ENCODE peak calls at places on chromosomes 6 and 20, in nine cellular contexts. D is neural progenitor cell, Q is HCT116, C is GM23248, B is hepatocyte, F is MM.1S, N is OCI-LY7, T is PC-3, X is SK-N-SH. L is an unnamed sample.

GRCh38 chr6:46407246-46407645 is 84.0 kb downstream of the RCAN2 start:
- DNase-seq in D (no peak), Q (no peak), C (no peak), B (no peak), F (no peak), N (no peak), T (no peak), X (no peak), L (no peak)

GRCh38 chr6:134389658-134390057 is 71.7 kb upstream of the SGK1 start:
- DNase-seq in D (no peak), Q (no peak), C (no peak), B (no peak), F (no peak), N (no peak), T (no peak), X (no peak), L (no peak)

GRCh38 chr6:56713285-56713684 is 70.6 kb upstream of the DST start:
- DNase-seq in D (no peak), Q (peak; percentile 77), C (peak; percentile 93), B (peak; percentile 63), F (no peak), N (no peak), T (peak; percentile 92), X (no peak), L (no peak)

GRCh38 chr20:4160761-4161305 is 145.5 kb upstream of the RNF24 start:
- DNase-seq in D (peak; percentile 67), Q (no peak), C (no peak), B (peak; percentile 82), F (peak; percentile 77), N (peak; percentile 50), T (peak; percentile 38), X (no peak), L (peak; percentile 39)

GRCh38 chr20:47816487-47817451 is 31.5 kb upstream of the SULF2 start:
- DNase-seq in D (no peak), Q (no peak), C (no peak), B (no peak), F (peak; percentile 90), N (peak; percentile 60), T (no peak), X (no peak), L (no peak)

GRCh38 chr6:47308674-47309325 is 905 bp downstream of the TNFRSF21 start:
- DNase-seq in D (peak; percentile 70), Q (no peak), C (peak; percentile 53), B (peak; percentile 44), F (no peak), N (peak; percentile 67), T (peak; percentile 23), X (peak; percentile 71), L (peak; percentile 43)

GRCh38 chr20:23228912-23229311 is 121.7 kb upstream of the NXT1 start:
- DNase-seq in D (no peak), Q (no peak), C (peak; percentile 92), B (no peak), F (no peak), N (no peak), T (no peak), X (no peak), L (no peak)

GRCh38 chr6:155310596-155310995 is 3.7 kb downstream of the TFB1M start:
- DNase-seq in D (no peak), Q (no peak), C (peak; percentile 58), B (no peak), F (no peak), N (no peak), T (peak; percentile 35), X (no peak), L (no peak)

GRCh38 chr6:169950558-169950957 is 199.1 kb downstream of the ERMARD start:
- DNase-seq in D (peak; percentile 44), Q (peak; percentile 32), C (peak; percentile 27), B (no peak), F (peak; percentile 10), N (peak; percentile 57), T (peak; percentile 38), X (no peak), L (no peak)

GRCh38 chr6:107716688-107717089 is 107.4 kb downstream of the SCML4 start:
- DNase-seq in D (no peak), Q (peak; percentile 68), C (peak; percentile 32), B (no peak), F (peak; percentile 94), N (peak; percentile 92), T (peak; percentile 27), X (peak; percentile 20), L (peak; percentile 79)

GRCh38 chr20:43559588-43559987 is 761 bp downstream of the SGK2 start:
- DNase-seq in D (no peak), Q (no peak), C (no peak), B (no peak), F (no peak), N (no peak), T (no peak), X (no peak), L (no peak)

GRCh38 chr6:40882321-40882720 is 156.7 kb downstream of the UNC5CL start:
- DNase-seq in D (no peak), Q (no peak), C (no peak), B (peak; percentile 23), F (no peak), N (no peak), T (no peak), X (peak; percentile 45), L (no peak)

GRCh38 chr20:38084425-38084951 is 50.9 kb downstream of the RPRD1B start:
- DNase-seq in D (no peak), Q (no peak), C (no peak), B (peak; percentile 52), F (no peak), N (no peak), T (no peak), X (no peak), L (no peak)

GRCh38 chr6:27295301-27296079 is 16.6 kb downstream of the POM121L2 start:
- DNase-seq in D (peak; percentile 74), Q (peak; percentile 90), C (peak; percentile 66), B (peak; percentile 74), F (no peak), N (no peak), T (peak; percentile 88), X (no peak), L (peak; percentile 85)

GRCh38 chr20:46559001-46559400 is 8.5 kb upstream of the OCSTAMP start:
- DNase-seq in D (no peak), Q (no peak), C (no peak), B (no peak), F (no peak), N (no peak), T (no peak), X (no peak), L (no peak)
- TF ChIP-seq EZH2phosphoT487 in D (no peak), Q (no peak), C (no peak), B (no peak), F (no peak), N (no peak), T (no peak), X (no peak), L (no peak)

GRCh38 chr20:33211817-33212424 is 5.2 kb upstream of the BPIFA3 start:
- DNase-seq in D (peak; percentile 86), Q (peak; percentile 61), C (peak; percentile 53), B (peak; percentile 88), F (peak; percentile 18), N (peak; percentile 51), T (peak; percentile 69), X (peak; percentile 56), L (peak; percentile 93)
- TF ChIP-seq EZH2phosphoT487 in D (no peak), Q (no peak), C (no peak), B (no peak), F (no peak), N (no peak), T (no peak), X (no peak), L (no peak)

GRCh38 chr6:113699239-113699638 is 157.9 kb upstream of the MARCKS start:
- DNase-seq in D (no peak), Q (no peak), C (no peak), B (no peak), F (no peak), N (no peak), T (no peak), X (no peak), L (no peak)

GRCh38 chr6:113696960-113697359 is 160.2 kb upstream of the MARCKS start:
- DNase-seq in D (no peak), Q (no peak), C (peak; percentile 44), B (no peak), F (no peak), N (no peak), T (no peak), X (no peak), L (no peak)

GRCh38 chr6:113694278-113695077 is 162.7 kb upstream of the MARCKS start:
- DNase-seq in D (no peak), Q (no peak), C (peak; percentile 62), B (no peak), F (no peak), N (no peak), T (peak; percentile 80), X (no peak), L (no peak)

GRCh38 chr6:113695506-113695905 is 161.6 kb upstream of the MARCKS start:
- DNase-seq in D (no peak), Q (no peak), C (peak; percentile 57), B (no peak), F (no peak), N (no peak), T (no peak), X (no peak), L (no peak)

GRCh38 chr6:113697642-113698410 is 159.3 kb upstream of the MARCKS start:
- DNase-seq in D (no peak), Q (no peak), C (peak; percentile 92), B (no peak), F (no peak), N (no peak), T (peak; percentile 76), X (no peak), L (no peak)
- TF ChIP-seq EZH2phosphoT487 in D (no peak), Q (no peak), C (peak; percentile 98), B (no peak), F (no peak), N (no peak), T (no peak), X (no peak), L (no peak)

GRCh38 chr6:90701146-90701781 is 114.4 kb upstream of the MAP3K7 start:
- DNase-seq in D (peak; percentile 56), Q (no peak), C (no peak), B (no peak), F (peak; percentile 36), N (peak; percentile 70), T (no peak), X (peak; percentile 4), L (peak; percentile 91)

GRCh38 chr6:90708410-90708809 is 121.5 kb upstream of the MAP3K7 start:
- DNase-seq in D (no peak), Q (no peak), C (no peak), B (no peak), F (no peak), N (no peak), T (no peak), X (no peak), L (no peak)

GRCh38 chr6:90707223-90707622 is 120.4 kb upstream of the MAP3K7 start:
- DNase-seq in D (no peak), Q (no peak), C (no peak), B (no peak), F (no peak), N (no peak), T (no peak), X (no peak), L (no peak)

GRCh38 chr6:90703383-90703782 is 116.5 kb upstream of the MAP3K7 start:
- DNase-seq in D (no peak), Q (no peak), C (no peak), B (no peak), F (no peak), N (no peak), T (no peak), X (no peak), L (peak; percentile 29)
- TF ChIP-seq EZH2phosphoT487 in D (no peak), Q (no peak), C (no peak), B (no peak), F (no peak), N (no peak), T (no peak), X (no peak), L (no peak)